ENCODE peak calls at places on chromosome X, in four cellular contexts. W is T-helper 9 cell, M is AG09319, Y is GF-D8. C is an unnamed sample.

GRCh38 chrX:46811101-46811500 is 25.7 kb upstream of the RP2 start:
- DNase-seq in M (no peak), Y (no peak), W (no peak), C (no peak)

GRCh38 chrX:50098241-50098640 is 102.6 kb downstream of the AKAP4 start:
- DNase-seq in M (no peak), W (no peak), Y (no peak), C (no peak)

GRCh38 chrX:97238632-97239031 is 354.9 kb downstream of the RPA4 start:
- DNase-seq in M (no peak), Y (no peak), W (no peak), C (no peak)

GRCh38 chrX:16839852-16840460 is 30.2 kb downstream of the RBBP7 start:
- DNase-seq in W (no peak), M (peak), Y (no peak), C (no peak)

GRCh38 chrX:10833299-10834169 is 213.1 kb upstream of the MID1 start:
- DNase-seq in M (no peak), W (no peak), Y (no peak), C (no peak)

GRCh38 chrX:65587616-65588526 is 53.3 kb upstream of the LAS1L start:
- DNase-seq in M (peak), W (no peak), Y (peak), C (peak)

GRCh38 chrX:134525086-134525792 is 65.3 kb downstream of the HPRT1 start:
- DNase-seq in Y (no peak), M (no peak), W (no peak), C (no peak)

GRCh38 chrX:22486326-22486725 is 213.6 kb downstream of the CBLL2 start:
- DNase-seq in W (no peak), Y (no peak), M (no peak), C (no peak)

GRCh38 chrX:143754183-143754582 is 33.6 kb upstream of the SPANXN2 start:
- DNase-seq in Y (no peak), M (no peak), W (no peak), C (no peak)

GRCh38 chrX:113522814-113523213 is 682.2 kb upstream of the AMOT start:
- DNase-seq in M (no peak), W (no peak), Y (no peak), C (no peak)

GRCh38 chrX:135512508-135513139 is 7.8 kb upstream of the INTS6L start:
- DNase-seq in Y (no peak), W (no peak), M (no peak), C (no peak)

GRCh38 chrX:8273451-8273894 is 102.4 kb upstream of the VCX2 start:
- DNase-seq in Y (no peak), M (no peak), W (no peak), C (no peak)

C was measured in HL-60.